ENCODE peak calls at places on chromosome 15, in six cellular contexts. D, H, C, Z, L and V are unnamed samples.

GRCh38 chr15:90851114-90851513 is 17.3 kb upstream of the FURIN start:
- DNase-seq in D (no peak), H (no peak), C (no peak), Z (no peak), L (no peak), V (no peak)

GRCh38 chr15:92714457-92715401 is 59.2 kb upstream of the FAM174B start:
- DNase-seq in D (peak), H (peak), C (peak), Z (peak), L (peak), V (peak)

GRCh38 chr15:75112278-75112847 is 89.0 kb downstream of the PPCDC start:
- DNase-seq in D (peak), H (no peak), C (peak), Z (no peak), L (no peak), V (no peak)

GRCh38 chr15:92617197-92618037 is 38.2 kb downstream of the FAM174B start:
- DNase-seq in D (peak), H (peak), C (peak), Z (no peak), L (no peak), V (peak)

GRCh38 chr15:67531379-67532059 is 10.6 kb downstream of the C15orf61 start:
- DNase-seq in D (peak), H (no peak), C (no peak), Z (no peak), L (no peak), V (no peak)

GRCh38 chr15:33059184-33059583 is 135.3 kb downstream of the FMN1 start:
- DNase-seq in D (peak), H (no peak), C (no peak), Z (no peak), L (no peak), V (no peak)

GRCh38 chr15:79197285-79197684 is 85.2 kb upstream of the ANKRD34C start:
- DNase-seq in D (no peak), H (no peak), C (no peak), Z (no peak), L (no peak), V (no peak)

GRCh38 chr15:92819312-92820232 is 80.6 kb upstream of the CHD2 start:
- DNase-seq in D (no peak), H (peak), C (peak), Z (no peak), L (no peak), V (peak)

GRCh38 chr15:58229297-58229768 is 91.2 kb downstream of the AQP9 start:
- DNase-seq in D (no peak), H (no peak), C (no peak), Z (peak), L (no peak), V (no peak)

GRCh38 chr15:71768184-71768583 is 42.2 kb upstream of the NR2E3 start:
- DNase-seq in D (no peak), H (no peak), C (no peak), Z (no peak), L (no peak), V (no peak)

GRCh38 chr15:73984208-73984979 is 7.7 kb downstream of the STOML1 start:
- DNase-seq in D (peak), H (no peak), C (no peak), Z (no peak), L (no peak), V (no peak)

GRCh38 chr15:76149291-76149910 is 89.6 kb downstream of the TMEM266 start:
- DNase-seq in D (no peak), H (no peak), C (no peak), Z (no peak), L (no peak), V (no peak)

GRCh38 chr15:25803036-25803435 is 60.1 kb downstream of the ATP10A start:
- DNase-seq in D (no peak), H (no peak), C (no peak), Z (no peak), L (no peak), V (no peak)

GRCh38 chr15:54962637-54963036 is 234.1 kb downstream of the RSL24D1 start:
- DNase-seq in D (no peak), H (no peak), C (no peak), Z (no peak), L (no peak), V (no peak)

GRCh38 chr15:40280260-40281056 is 2.4 kb downstream of the ANKRD63 start:
- DNase-seq in D (no peak), H (no peak), C (no peak), Z (no peak), L (no peak), V (peak)

GRCh38 chr15:91302588-91303439 is 202.8 kb downstream of the SV2B start:
- DNase-seq in D (peak), H (peak), C (peak), Z (peak), L (no peak), V (peak)